ENCODE peak calls at places on chromosomes 1 and 21, in five cellular contexts. E is stomach, P is mammary epithelial cell, M is neuronal stem cell, D is tibial nerve. G is an unnamed sample.

GRCh38 chr1:243786546-243786945 is 63.5 kb downstream of the AKT3 start:
- DNase-seq in E (no peak), P (peak; percentile 9), M (no peak), D (no peak), G (no peak)

GRCh38 chr21:18370292-18370691 is 33.3 kb downstream of the TMPRSS15 start:
- DNase-seq in E (no peak), P (no peak), M (no peak), D (no peak), G (no peak)

GRCh38 chr1:157622471-157622870 is 24.6 kb upstream of the FCRL4 start:
- DNase-seq in E (no peak), P (no peak), M (no peak), D (no peak), G (no peak)

GRCh38 chr1:119893238-119893791 is 3.0 kb downstream of the ADAM30 start:
- DNase-seq in E (no peak), P (no peak), M (no peak), D (no peak), G (no peak)

GRCh38 chr1:9907441-9907840 is 2.6 kb downstream of the CTNNBIP1 start:
- DNase-seq in E (no peak), P (peak; percentile 73), M (no peak), D (no peak), G (no peak)

GRCh38 chr1:169694304-169694703 is 17.1 kb downstream of the SELL start:
- DNase-seq in E (no peak), P (no peak), M (no peak), D (no peak), G (peak; percentile 28)

GRCh38 chr1:22739648-22740385 is 29.2 kb downstream of the EPHB2 start:
- DNase-seq in E (no peak), P (no peak), M (no peak), D (peak; percentile 58), G (no peak)

GRCh38 chr1:7293702-7294630 is 477.1 kb upstream of the VAMP3 start:
- DNase-seq in E (no peak), P (no peak), M (no peak), D (no peak), G (no peak)

GRCh38 chr1:109770331-109771095 is 6.8 kb upstream of the EPS8L3 start:
- DNase-seq in E (peak; percentile 20), P (no peak), M (no peak), D (no peak), G (no peak)

GRCh38 chr1:238027366-238027765 is 136.6 kb upstream of the ZP4 start:
- DNase-seq in E (no peak), P (no peak), M (no peak), D (no peak), G (no peak)

GRCh38 chr1:42807056-42807668 is 9.8 kb upstream of the ERMAP start:
- DNase-seq in E (no peak), P (no peak), M (no peak), D (no peak), G (no peak)

GRCh38 chr1:118563969-118564951 is 379.2 kb upstream of the SPAG17 start:
- DNase-seq in E (no peak), P (no peak), M (peak; percentile 24), D (peak; percentile 22), G (no peak)

GRCh38 chr1:93629101-93630059 is 52.3 kb downstream of the BCAR3 start:
- DNase-seq in E (no peak), P (peak; percentile 59), M (peak; percentile 56), D (peak; percentile 74), G (no peak)

GRCh38 chr1:227788279-227789041 is 27.0 kb upstream of the PRSS38 start:
- DNase-seq in E (peak; percentile 43), P (peak; percentile 68), M (peak; percentile 78), D (no peak), G (no peak)

GRCh38 chr1:64282353-64282752 is 78.9 kb downstream of the UBE2U start:
- DNase-seq in E (no peak), P (peak; percentile 67), M (no peak), D (no peak), G (no peak)

GRCh38 chr1:216379441-216379840 is 43.8 kb downstream of the USH2A start:
- DNase-seq in E (no peak), P (no peak), M (no peak), D (no peak), G (no peak)

GRCh38 chr21:36910581-36911307 is 55.7 kb downstream of the HLCS start:
- DNase-seq in E (no peak), P (no peak), M (no peak), D (no peak), G (no peak)

GRCh38 chr1:152013664-152014237 is 20.1 kb upstream of the S100A10 start:
- DNase-seq in E (peak; percentile 65), P (no peak), M (no peak), D (no peak), G (no peak)

GRCh38 chr1:190975827-190976226 is 498.2 kb upstream of the BRINP3 start:
- DNase-seq in E (no peak), P (no peak), M (no peak), D (no peak), G (no peak)

GRCh38 chr1:64932962-64933295 is 33.4 kb downstream of the JAK1 start:
- DNase-seq in E (no peak), P (no peak), M (no peak), D (no peak), G (no peak)

GRCh38 chr1:106926748-106927582 is 129.5 kb upstream of the PRMT6 start:
- DNase-seq in E (no peak), P (peak; percentile 42), M (no peak), D (no peak), G (no peak)

GRCh38 chr1:10598088-10598712 is 123.5 kb downstream of the PEX14 start:
- DNase-seq in E (peak; percentile 43), P (no peak), M (no peak), D (no peak), G (no peak)

GRCh38 chr1:205313681-205314308 is 7.8 kb downstream of the NUAK2 start:
- DNase-seq in E (peak; percentile 35), P (no peak), M (peak; percentile 98), D (peak; percentile 36), G (no peak)

GRCh38 chr1:243455760-243456651 is 200.2 kb downstream of the SDCCAG8 start:
- DNase-seq in E (no peak), P (no peak), M (no peak), D (no peak), G (no peak)

GRCh38 chr1:77536813-77537212 is 145.6 kb downstream of the ZZZ3 start:
- DNase-seq in E (no peak), P (peak; percentile 94), M (no peak), D (no peak), G (no peak)

GRCh38 chr1:76942549-76942948 is 75.3 kb downstream of the ST6GALNAC5 start:
- DNase-seq in E (no peak), P (no peak), M (no peak), D (no peak), G (no peak)

GRCh38 chr1:109170051-109170775 is 43.5 kb upstream of the SARS1 start:
- DNase-seq in E (no peak), P (no peak), M (no peak), D (no peak), G (no peak)

GRCh38 chr1:24828183-24828886 is 83.1 kb downstream of the CLIC4 start:
- DNase-seq in E (no peak), P (no peak), M (no peak), D (no peak), G (no peak)

GRCh38 chr21:29657228-29657989 is 282.4 kb downstream of the GRIK1 start:
- DNase-seq in E (no peak), P (no peak), M (no peak), D (no peak), G (no peak)

GRCh38 chr1:194629011-194629410 is 1442.6 kb upstream of the B3GALT2 start:
- DNase-seq in E (no peak), P (peak; percentile 25), M (no peak), D (no peak), G (no peak)

GRCh38 chr1:191641420-191642215 is 516.6 kb upstream of the RGS18 start:
- DNase-seq in E (no peak), P (peak; percentile 1), M (no peak), D (no peak), G (no peak)

GRCh38 chr1:33036051-33036525 is 595 bp downstream of the AK2 start:
- DNase-seq in E (no peak), P (peak; percentile 51), M (no peak), D (no peak), G (no peak)

GRCh38 chr1:95520390-95520789 is 286.4 kb downstream of the RWDD3 start:
- DNase-seq in E (no peak), P (no peak), M (no peak), D (no peak), G (no peak)

GRCh38 chr1:95518310-95518709 is 284.3 kb downstream of the RWDD3 start:
- DNase-seq in E (no peak), P (no peak), M (no peak), D (no peak), G (no peak)
- H3K27ac ChIP-seq in E (no peak overlapping the region), P (no peak overlapping the region), M (no peak overlapping the region), D (no peak overlapping the region), G (no peak overlapping the region)

DNA sequence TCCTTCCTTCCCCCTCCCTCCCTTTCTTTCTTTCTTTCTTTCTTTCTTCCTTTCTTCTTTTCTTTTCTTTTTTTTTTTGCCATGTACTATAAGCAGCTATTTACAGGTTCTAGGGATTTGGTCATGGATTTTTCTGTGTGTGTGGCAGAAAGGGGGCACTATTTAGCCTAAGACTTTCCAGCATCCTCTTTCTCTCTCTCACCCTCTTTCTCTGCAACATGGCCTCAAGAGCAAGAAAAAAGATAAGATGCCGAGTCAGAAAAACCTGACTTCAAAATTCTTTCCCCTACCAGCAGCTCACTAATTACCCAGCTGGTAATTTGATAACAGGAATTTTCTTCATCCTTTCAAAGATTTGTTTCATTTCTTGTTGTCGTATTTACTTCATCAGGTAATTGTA is 458.3 kb upstream of the ADAMTS5 start:
- DNase-seq in E (no peak), P (no peak), M (no peak), D (no peak), G (no peak)
- H3K4me1 ChIP-seq in E (no peaks in the 10 kb centered on the region), P (peaks cover 40% of the 10 kb centered on the region), M (peaks cover 2% of the 10 kb centered on the region), D (peaks cover 29% of the 10 kb centered on the region), G (no peaks in the 10 kb centered on the region)

GRCh38 chr1:18348354-18348753 is 132.4 kb upstream of the KLHDC7A start:
- DNase-seq in E (no peak), P (no peak), M (no peak), D (no peak), G (no peak)

GRCh38 chr1:18350783-18351182 is 129.9 kb upstream of the KLHDC7A start:
- DNase-seq in E (no peak), P (no peak), M (no peak), D (no peak), G (no peak)

GRCh38 chr1:18344755-18345154 is 136.0 kb upstream of the KLHDC7A start:
- DNase-seq in E (no peak), P (no peak), M (no peak), D (no peak), G (no peak)

GRCh38 chr1:18343646-18344045 is 137.1 kb upstream of the KLHDC7A start:
- DNase-seq in E (no peak), P (no peak), M (no peak), D (no peak), G (no peak)

DNA sequence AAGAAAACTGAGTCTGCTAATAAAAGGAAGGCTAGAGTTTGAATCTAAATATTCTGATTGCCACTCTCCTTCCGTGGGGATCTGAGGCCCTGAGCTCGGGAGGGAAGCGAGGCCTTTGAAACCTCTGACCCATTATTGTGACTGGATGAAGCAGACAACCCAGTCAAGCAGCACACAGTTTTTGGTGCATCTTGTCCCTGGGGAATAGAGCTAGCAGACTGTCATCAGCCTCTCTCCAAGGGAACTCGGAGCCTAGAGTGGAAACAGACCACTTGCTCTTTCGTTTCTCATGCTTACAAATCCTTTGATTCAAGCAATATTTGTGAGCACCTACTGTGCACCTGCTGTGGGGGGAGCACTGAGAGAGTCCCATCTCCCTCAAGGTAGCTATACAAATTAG is 133.2 kb upstream of the KLHDC7A start:
- DNase-seq in E (no peak), P (no peak), M (no peak), D (no peak), G (no peak)
- H3K4me3 ChIP-seq in E (no peak overlapping the region), P (no peak overlapping the region), M (no peak overlapping the region), D (no peak overlapping the region), G (no peak overlapping the region)

GRCh38 chr1:170790175-170790574 is 126.2 kb downstream of the PRRX1 start:
- DNase-seq in E (no peak), P (no peak), M (no peak), D (no peak), G (no peak)
- H3K27ac ChIP-seq in E (no peak overlapping the region), P (no peak overlapping the region), M (no peak overlapping the region), D (no peak overlapping the region), G (no peak overlapping the region)

G was measured in effector memory CD4-positive, alpha-beta T cell.